ENCODE peak calls at places on chromosomes 2 and 18, in ten cellular contexts. K is AG04449, N is AG04450, Y is K562, B is H7, V is Caco-2, R is adipocyte, D is heart left ventricle, G is BJ, E is ovary. J is an unnamed sample.

GRCh38 chr18:9751371-9752031 is 43.4 kb downstream of the RAB31 start:
- DNase-seq in K (no peak), N (peak; percentile 60), Y (no peak), B (no peak), V (no peak), R (no peak), D (no peak), G (no peak), E (no peak), J (no peak)

GRCh38 chr2:120399889-120400240 is 53.9 kb downstream of the INHBB start:
- DNase-seq in K (no peak), N (no peak), Y (no peak), B (no peak), V (no peak), R (no peak), D (no peak), G (no peak), E (no peak), J (no peak)

GRCh38 chr2:10161206-10161931 is 38.8 kb downstream of the RRM2 start:
- DNase-seq in K (no peak), N (no peak), Y (no peak), B (no peak), V (no peak), R (no peak), D (no peak), G (no peak), E (no peak), J (no peak)

GRCh38 chr2:199851499-199851816 is 466 bp upstream of the FTCDNL1 start:
- DNase-seq in K (no peak), N (no peak), Y (no peak), B (no peak), V (no peak), R (no peak), D (no peak), G (no peak), E (no peak), J (no peak)

GRCh38 chr2:215684448-215685217 is 248.8 kb upstream of the FN1 start:
- DNase-seq in K (no peak), N (no peak), Y (no peak), B (no peak), V (peak; percentile 89), R (peak; percentile 44), D (no peak), G (peak; percentile 70), E (no peak), J (peak; percentile 48)

GRCh38 chr2:1744151-1744445 is 217 bp downstream of the PXDN start:
- DNase-seq in K (no peak), N (no peak), Y (no peak), B (no peak), V (no peak), R (no peak), D (peak; percentile 58), G (no peak), E (peak; percentile 52), J (no peak)

GRCh38 chr2:10170256-10170655 is 47.7 kb downstream of the RRM2 start:
- DNase-seq in K (no peak), N (no peak), Y (no peak), B (peak; percentile 39), V (no peak), R (peak; percentile 42), D (no peak), G (no peak), E (no peak), J (no peak)

GRCh38 chr18:74928194-74928968 is 280.6 kb downstream of the PTGR3 start:
- DNase-seq in K (no peak), N (no peak), Y (no peak), B (no peak), V (no peak), R (no peak), D (no peak), G (no peak), E (no peak), J (no peak)

GRCh38 chr2:68190991-68191731 is 33.5 kb downstream of the PNO1 start:
- DNase-seq in K (peak; percentile 55), N (peak; percentile 61), Y (no peak), B (no peak), V (no peak), R (peak; percentile 71), D (no peak), G (peak; percentile 57), E (no peak), J (peak; percentile 65)

GRCh38 chr2:141392517-141393213 is 738.2 kb downstream of the LRP1B start:
- DNase-seq in K (peak; percentile 59), N (peak; percentile 15), Y (no peak), B (no peak), V (no peak), R (peak; percentile 61), D (no peak), G (peak; percentile 27), E (no peak), J (no peak)

GRCh38 chr18:43192408-43192807 is 76.9 kb upstream of the RIT2 start:
- DNase-seq in K (no peak), N (no peak), Y (no peak), B (no peak), V (no peak), R (no peak), D (no peak), G (no peak), E (no peak), J (peak; percentile 36)

GRCh38 chr2:222707689-222708273 is 36.3 kb downstream of the MOGAT1 start:
- DNase-seq in K (peak; percentile 77), N (no peak), Y (no peak), B (no peak), V (no peak), R (peak; percentile 32), D (no peak), G (no peak), E (no peak), J (peak; percentile 72)

GRCh38 chr18:2898131-2898640 is 51.4 kb downstream of the EMILIN2 start:
- DNase-seq in K (no peak), N (no peak), Y (peak; percentile 35), B (peak; percentile 58), V (no peak), R (no peak), D (peak; percentile 56), G (no peak), E (no peak), J (no peak)

GRCh38 chr2:171999604-172000469 is at the start of gene METAP1D:
- DNase-seq in K (no peak), N (peak; percentile 70), Y (peak; percentile 98), B (peak; percentile 98), V (peak; percentile 94), R (peak; percentile 96), D (peak; percentile 93), G (peak; percentile 39), E (peak; percentile 85), J (peak; percentile 74)

GRCh38 chr2:9217838-9218770 is 11.5 kb downstream of the ASAP2 start:
- DNase-seq in K (no peak), N (no peak), Y (no peak), B (no peak), V (no peak), R (no peak), D (no peak), G (no peak), E (no peak), J (no peak)

GRCh38 chr2:16359961-16360360 is 305.7 kb downstream of the CYRIA start:
- DNase-seq in K (no peak), N (no peak), Y (no peak), B (no peak), V (no peak), R (no peak), D (no peak), G (no peak), E (no peak), J (no peak)

GRCh38 chr18:62964432-62964831 is 249.1 kb downstream of the PHLPP1 start:
- DNase-seq in K (no peak), N (no peak), Y (no peak), B (no peak), V (no peak), R (no peak), D (no peak), G (no peak), E (no peak), J (no peak)

GRCh38 chr18:63306819-63307554 is 12.6 kb downstream of the BCL2 start:
- DNase-seq in K (no peak), N (no peak), Y (no peak), B (no peak), V (no peak), R (no peak), D (no peak), G (no peak), E (no peak), J (no peak)

DNA sequence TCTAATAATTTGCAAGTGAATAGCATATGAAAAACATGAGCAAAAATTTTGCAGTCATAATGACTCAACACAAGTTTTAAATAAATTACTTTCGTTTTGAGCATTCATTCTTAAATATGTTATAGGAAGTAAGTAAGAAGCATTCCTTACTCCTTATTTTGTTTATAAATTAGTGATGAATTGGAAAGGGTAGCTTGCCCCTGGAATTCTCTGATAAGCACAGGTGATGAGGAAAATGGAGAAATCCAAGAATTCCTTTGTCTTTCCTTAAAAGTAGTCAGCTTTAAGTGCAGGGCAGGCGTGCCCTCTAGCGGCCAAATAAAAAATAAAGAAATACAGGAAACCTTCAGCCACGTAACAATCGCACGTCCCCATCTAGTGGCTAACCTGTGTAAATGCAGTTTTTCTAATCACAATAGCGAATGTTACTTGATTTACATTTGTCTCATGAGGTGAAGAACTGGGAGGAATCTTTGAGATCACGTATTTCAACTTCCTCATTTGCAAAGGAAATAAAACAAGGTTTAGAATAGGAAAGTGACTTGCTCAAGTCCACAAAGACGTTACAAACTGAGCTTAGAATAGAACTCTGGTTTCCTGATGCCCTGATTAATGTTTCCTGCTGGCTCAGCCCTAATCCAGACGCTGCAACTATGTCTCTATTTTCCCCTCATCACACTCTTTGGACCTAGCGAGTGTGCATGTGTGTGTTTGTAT is 47.2 kb upstream of the ZNG1B start:
- DNase-seq in K (peak; percentile 28), N (peak; percentile 68), Y (peak; percentile 54), B (peak; percentile 59), V (peak; percentile 76), R (peak; percentile 93), D (peak; percentile 33), G (peak; percentile 31), E (peak; percentile 60), J (peak; percentile 31)
- H3K4me3 ChIP-seq in K (no peak overlapping the region), N (peak overlapping the region; percentile 12), Y (no peak overlapping the region), B (no peak overlapping the region), V (no peak overlapping the region), R (peak overlapping the region; percentile 68), D (peak overlapping the region; percentile 41), G (no peak overlapping the region), E (no peak overlapping the region), J (no peak overlapping the region)

GRCh38 chr2:235577404-235578330 is 83.8 kb downstream of the AGAP1 start:
- DNase-seq in K (no peak), N (peak; percentile 18), Y (no peak), B (peak; percentile 41), V (no peak), R (peak; percentile 8), D (peak; percentile 60), G (no peak), E (peak; percentile 69), J (peak; percentile 60)
- H3K4me3 ChIP-seq in K (no peak overlapping the region), N (no peak overlapping the region), Y (no peak overlapping the region), B (no peak overlapping the region), V (no peak overlapping the region), R (peak overlapping the region; percentile 70), D (peak overlapping the region; percentile 28), G (no peak overlapping the region), E (no peak overlapping the region), J (peak overlapping the region; percentile 3)

GRCh38 chr2:121420486-121420885 is 110.2 kb upstream of the RNU4ATAC start:
- DNase-seq in K (no peak), N (no peak), Y (no peak), B (no peak), V (no peak), R (no peak), D (no peak), G (no peak), E (no peak), J (no peak)
- H3K4me3 ChIP-seq in K (no peak overlapping the region), N (no peak overlapping the region), Y (no peak overlapping the region), B (no peak overlapping the region), V (no peak overlapping the region), R (no peak overlapping the region), D (no peak overlapping the region), G (no peak overlapping the region), E (no peak overlapping the region), J (no peak overlapping the region)

GRCh38 chr2:142868281-142868762 is 9.1 kb upstream of the KYNU start:
- DNase-seq in K (no peak), N (no peak), Y (no peak), B (no peak), V (no peak), R (no peak), D (peak; percentile 68), G (no peak), E (peak; percentile 15), J (no peak)
- H3K4me3 ChIP-seq in K (no peak overlapping the region), N (no peak overlapping the region), Y (no peak overlapping the region), B (no peak overlapping the region), V (no peak overlapping the region), R (no peak overlapping the region), D (no peak overlapping the region), G (no peak overlapping the region), E (no peak overlapping the region), J (no peak overlapping the region)

J was measured in skeletal muscle cell.